ENCODE peak calls at places on chromosome 5, in seven cellular contexts. One of them, this sample, is unnamed.

GRCh38 chr5:112186401-112186990 is 232.6 kb downstream of the EPB41L4A start:
- DNase-seq in tibial nerve: no peak
- DNase-seq in fibroblast of lung: peak
- DNase-seq in ovary: no peak
- DNase-seq in AG04450: peak
- DNase-seq in sigmoid colon: no peak
- DNase-seq in lower lobe of right lung: no peak
- DNase-seq in this sample: no peak

GRCh38 chr5:1053391-1054017 is 44.9 kb downstream of the NKD2 start:
- DNase-seq in tibial nerve: no peak
- DNase-seq in fibroblast of lung: no peak
- DNase-seq in ovary: no peak
- DNase-seq in AG04450: no peak
- DNase-seq in sigmoid colon: peak
- DNase-seq in lower lobe of right lung: no peak
- DNase-seq in this sample: no peak

GRCh38 chr5:127042593-127042992 is 12.2 kb upstream of the MARCHF3 start:
- DNase-seq in tibial nerve: no peak
- DNase-seq in fibroblast of lung: peak
- DNase-seq in ovary: no peak
- DNase-seq in AG04450: no peak
- DNase-seq in sigmoid colon: no peak
- DNase-seq in lower lobe of right lung: no peak
- DNase-seq in this sample: no peak

GRCh38 chr5:34015120-34015807 is 7.4 kb upstream of the AMACR start:
- DNase-seq in tibial nerve: no peak
- DNase-seq in fibroblast of lung: no peak
- DNase-seq in ovary: no peak
- DNase-seq in AG04450: no peak
- DNase-seq in sigmoid colon: no peak
- DNase-seq in lower lobe of right lung: no peak
- DNase-seq in this sample: no peak

GRCh38 chr5:122849746-122850145 is 4.3 kb downstream of the SNX24 start:
- DNase-seq in tibial nerve: no peak
- DNase-seq in fibroblast of lung: peak
- DNase-seq in ovary: no peak
- DNase-seq in AG04450: no peak
- DNase-seq in sigmoid colon: no peak
- DNase-seq in lower lobe of right lung: no peak
- DNase-seq in this sample: no peak

GRCh38 chr5:60207031-60207430 is 313.5 kb upstream of the PDE4D start:
- DNase-seq in tibial nerve: no peak
- DNase-seq in fibroblast of lung: no peak
- DNase-seq in ovary: no peak
- DNase-seq in AG04450: no peak
- DNase-seq in sigmoid colon: no peak
- DNase-seq in lower lobe of right lung: no peak
- DNase-seq in this sample: no peak

GRCh38 chr5:173665326-173665725 is 48.9 kb upstream of the BOD1 start:
- DNase-seq in tibial nerve: no peak
- DNase-seq in fibroblast of lung: no peak
- DNase-seq in ovary: no peak
- DNase-seq in AG04450: no peak
- DNase-seq in sigmoid colon: no peak
- DNase-seq in lower lobe of right lung: no peak
- DNase-seq in this sample: no peak

GRCh38 chr5:1322036-1322903 is 22.6 kb downstream of the CLPTM1L start:
- DNase-seq in tibial nerve: no peak
- DNase-seq in fibroblast of lung: no peak
- DNase-seq in ovary: no peak
- DNase-seq in AG04450: no peak
- DNase-seq in sigmoid colon: peak
- DNase-seq in lower lobe of right lung: peak
- DNase-seq in this sample: peak

GRCh38 chr5:174446988-174447387 is 277.4 kb upstream of the MSX2 start:
- DNase-seq in tibial nerve: no peak
- DNase-seq in fibroblast of lung: no peak
- DNase-seq in ovary: no peak
- DNase-seq in AG04450: no peak
- DNase-seq in sigmoid colon: no peak
- DNase-seq in lower lobe of right lung: no peak
- DNase-seq in this sample: no peak

GRCh38 chr5:14967166-14967565 is 95.6 kb upstream of the ANKH start:
- DNase-seq in tibial nerve: no peak
- DNase-seq in fibroblast of lung: no peak
- DNase-seq in ovary: no peak
- DNase-seq in AG04450: no peak
- DNase-seq in sigmoid colon: no peak
- DNase-seq in lower lobe of right lung: no peak
- DNase-seq in this sample: no peak

GRCh38 chr5:148976569-148977321 is 86.1 kb downstream of the SH3TC2 start:
- DNase-seq in tibial nerve: no peak
- DNase-seq in fibroblast of lung: peak
- DNase-seq in ovary: no peak
- DNase-seq in AG04450: no peak
- DNase-seq in sigmoid colon: no peak
- DNase-seq in lower lobe of right lung: no peak
- DNase-seq in this sample: no peak

GRCh38 chr5:148904440-148904839 is 78.0 kb downstream of the ADRB2 start:
- DNase-seq in tibial nerve: no peak
- DNase-seq in fibroblast of lung: no peak
- DNase-seq in ovary: no peak
- DNase-seq in AG04450: no peak
- DNase-seq in sigmoid colon: peak
- DNase-seq in lower lobe of right lung: no peak
- DNase-seq in this sample: no peak

GRCh38 chr5:72436796-72437471 is 70.3 kb downstream of the ZNF366 start:
- DNase-seq in tibial nerve: no peak
- DNase-seq in fibroblast of lung: peak
- DNase-seq in ovary: no peak
- DNase-seq in AG04450: no peak
- DNase-seq in sigmoid colon: no peak
- DNase-seq in lower lobe of right lung: no peak
- DNase-seq in this sample: no peak

GRCh38 chr5:75847561-75848021 is 130.4 kb upstream of the POC5 start:
- DNase-seq in tibial nerve: no peak
- DNase-seq in fibroblast of lung: no peak
- DNase-seq in ovary: no peak
- DNase-seq in AG04450: no peak
- DNase-seq in sigmoid colon: no peak
- DNase-seq in lower lobe of right lung: no peak
- DNase-seq in this sample: no peak

GRCh38 chr5:35202319-35203111 is 27.8 kb downstream of the PRLR start:
- DNase-seq in tibial nerve: peak
- DNase-seq in fibroblast of lung: peak
- DNase-seq in ovary: no peak
- DNase-seq in AG04450: no peak
- DNase-seq in sigmoid colon: no peak
- DNase-seq in lower lobe of right lung: peak
- DNase-seq in this sample: no peak
- TF ChIP-seq CTCF in tibial nerve: peak
- TF ChIP-seq CTCF in fibroblast of lung: peak
- TF ChIP-seq CTCF in ovary: no peak
- TF ChIP-seq CTCF in AG04450: peak
- TF ChIP-seq CTCF in sigmoid colon: peak
- TF ChIP-seq CTCF in lower lobe of right lung: peak
- TF ChIP-seq CTCF in this sample: peak

GRCh38 chr5:151058891-151059611 is 21.8 kb downstream of the TNIP1 start:
- DNase-seq in tibial nerve: no peak
- DNase-seq in fibroblast of lung: no peak
- DNase-seq in ovary: no peak
- DNase-seq in AG04450: no peak
- DNase-seq in sigmoid colon: no peak
- DNase-seq in lower lobe of right lung: no peak
- DNase-seq in this sample: no peak

GRCh38 chr5:151055336-151055735 is 25.5 kb downstream of the TNIP1 start:
- DNase-seq in tibial nerve: no peak
- DNase-seq in fibroblast of lung: no peak
- DNase-seq in ovary: no peak
- DNase-seq in AG04450: no peak
- DNase-seq in sigmoid colon: no peak
- DNase-seq in lower lobe of right lung: no peak
- DNase-seq in this sample: no peak

GRCh38 chr5:151056367-151057306 is 24.2 kb downstream of the TNIP1 start:
- DNase-seq in tibial nerve: no peak
- DNase-seq in fibroblast of lung: no peak
- DNase-seq in ovary: no peak
- DNase-seq in AG04450: no peak
- DNase-seq in sigmoid colon: no peak
- DNase-seq in lower lobe of right lung: no peak
- DNase-seq in this sample: no peak

GRCh38 chr5:151060742-151061141 is 20.1 kb downstream of the TNIP1 start:
- DNase-seq in tibial nerve: no peak
- DNase-seq in fibroblast of lung: no peak
- DNase-seq in ovary: no peak
- DNase-seq in AG04450: no peak
- DNase-seq in sigmoid colon: no peak
- DNase-seq in lower lobe of right lung: no peak
- DNase-seq in this sample: no peak

DNA sequence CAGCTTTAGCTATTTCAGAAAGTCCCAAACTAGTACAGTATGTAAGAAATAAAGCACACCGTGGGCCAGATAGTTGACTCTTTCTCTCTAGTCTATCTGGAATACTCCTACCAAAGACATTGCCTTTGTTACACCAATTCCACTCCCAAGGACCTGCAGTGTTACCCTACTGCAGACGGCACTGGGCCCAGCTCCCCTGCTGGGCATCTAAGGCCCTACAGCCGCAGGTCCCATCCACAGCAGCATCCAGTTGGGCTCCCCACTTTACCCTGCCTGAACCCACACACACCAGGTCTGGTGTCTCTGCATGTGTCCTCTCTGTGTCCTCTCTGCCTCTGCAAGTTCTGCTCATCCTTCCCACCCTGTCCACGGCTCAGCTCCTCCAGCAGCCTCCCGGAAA is 22.5 kb downstream of the TNIP1 start:
- DNase-seq in tibial nerve: no peak
- DNase-seq in fibroblast of lung: no peak
- DNase-seq in ovary: no peak
- DNase-seq in AG04450: no peak
- DNase-seq in sigmoid colon: no peak
- DNase-seq in lower lobe of right lung: no peak
- DNase-seq in this sample: no peak
- TF ChIP-seq CTCF in tibial nerve: no peak
- TF ChIP-seq CTCF in fibroblast of lung: no peak
- TF ChIP-seq CTCF in ovary: no peak
- TF ChIP-seq CTCF in AG04450: peak
- TF ChIP-seq CTCF in sigmoid colon: no peak
- TF ChIP-seq CTCF in lower lobe of right lung: no peak
- TF ChIP-seq CTCF in this sample: peak

GRCh38 chr5:154968953-154969352 is 28.1 kb downstream of the MRPL22 start:
- DNase-seq in tibial nerve: no peak
- DNase-seq in fibroblast of lung: no peak
- DNase-seq in ovary: no peak
- DNase-seq in AG04450: no peak
- DNase-seq in sigmoid colon: no peak
- DNase-seq in lower lobe of right lung: no peak
- DNase-seq in this sample: no peak

GRCh38 chr5:154977409-154977808 is 36.1 kb upstream of the KIF4B start:
- DNase-seq in tibial nerve: no peak
- DNase-seq in fibroblast of lung: peak
- DNase-seq in ovary: no peak
- DNase-seq in AG04450: no peak
- DNase-seq in sigmoid colon: no peak
- DNase-seq in lower lobe of right lung: no peak
- DNase-seq in this sample: no peak

GRCh38 chr5:154971501-154971900 is 30.6 kb downstream of the MRPL22 start:
- DNase-seq in tibial nerve: no peak
- DNase-seq in fibroblast of lung: peak
- DNase-seq in ovary: no peak
- DNase-seq in AG04450: no peak
- DNase-seq in sigmoid colon: no peak
- DNase-seq in lower lobe of right lung: no peak
- DNase-seq in this sample: no peak

GRCh38 chr5:154970759-154971158 is 29.9 kb downstream of the MRPL22 start:
- DNase-seq in tibial nerve: no peak
- DNase-seq in fibroblast of lung: peak
- DNase-seq in ovary: no peak
- DNase-seq in AG04450: no peak
- DNase-seq in sigmoid colon: no peak
- DNase-seq in lower lobe of right lung: no peak
- DNase-seq in this sample: no peak

DNA sequence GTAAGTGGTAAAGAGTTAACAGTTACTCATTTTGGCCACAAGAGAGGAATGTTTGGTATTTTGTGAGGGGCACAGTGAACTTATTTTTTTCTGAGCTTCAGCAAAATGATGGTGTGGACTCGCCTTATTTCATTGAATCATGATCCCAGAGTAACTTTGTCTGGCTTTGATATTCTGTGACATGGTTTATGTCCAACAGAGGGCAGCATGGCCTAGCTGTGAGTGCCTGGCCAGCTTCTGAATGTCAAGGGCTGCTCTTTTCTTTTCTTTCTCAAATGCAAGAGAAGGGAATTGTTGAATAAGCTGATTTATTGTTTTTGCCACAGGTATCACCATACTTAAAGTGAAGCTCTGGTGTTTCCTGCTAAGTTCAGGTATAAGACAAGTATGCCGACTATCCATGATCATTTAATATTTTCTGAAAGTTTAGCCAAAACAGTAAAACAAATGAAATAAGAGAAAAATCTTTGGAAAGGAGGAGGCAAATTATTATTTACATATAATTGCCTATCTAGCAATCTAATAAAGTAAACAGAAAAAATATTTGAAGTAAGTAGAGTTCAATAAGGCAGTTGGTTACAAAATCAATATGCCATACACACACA is 31.7 kb downstream of the MRPL22 start:
- DNase-seq in tibial nerve: no peak
- DNase-seq in fibroblast of lung: peak
- DNase-seq in ovary: no peak
- DNase-seq in AG04450: no peak
- DNase-seq in sigmoid colon: no peak
- DNase-seq in lower lobe of right lung: no peak
- DNase-seq in this sample: no peak
- TF ChIP-seq CTCF in tibial nerve: peak
- TF ChIP-seq CTCF in fibroblast of lung: peak
- TF ChIP-seq CTCF in ovary: peak
- TF ChIP-seq CTCF in AG04450: peak
- TF ChIP-seq CTCF in sigmoid colon: peak
- TF ChIP-seq CTCF in lower lobe of right lung: peak
- TF ChIP-seq CTCF in this sample: peak

GRCh38 chr5:41636605-41637004 is 126.2 kb upstream of the PLCXD3 start:
- DNase-seq in tibial nerve: no peak
- DNase-seq in fibroblast of lung: peak
- DNase-seq in ovary: no peak
- DNase-seq in AG04450: no peak
- DNase-seq in sigmoid colon: no peak
- DNase-seq in lower lobe of right lung: no peak
- DNase-seq in this sample: no peak

GRCh38 chr5:41638685-41639084 is 128.3 kb upstream of the PLCXD3 start:
- DNase-seq in tibial nerve: no peak
- DNase-seq in fibroblast of lung: no peak
- DNase-seq in ovary: no peak
- DNase-seq in AG04450: no peak
- DNase-seq in sigmoid colon: no peak
- DNase-seq in lower lobe of right lung: no peak
- DNase-seq in this sample: no peak

GRCh38 chr5:41637424-41637823 is 127.0 kb upstream of the PLCXD3 start:
- DNase-seq in tibial nerve: no peak
- DNase-seq in fibroblast of lung: peak
- DNase-seq in ovary: no peak
- DNase-seq in AG04450: no peak
- DNase-seq in sigmoid colon: no peak
- DNase-seq in lower lobe of right lung: no peak
- DNase-seq in this sample: no peak

GRCh38 chr5:41641621-41642020 is 131.2 kb upstream of the PLCXD3 start:
- DNase-seq in tibial nerve: no peak
- DNase-seq in fibroblast of lung: peak
- DNase-seq in ovary: no peak
- DNase-seq in AG04450: no peak
- DNase-seq in sigmoid colon: no peak
- DNase-seq in lower lobe of right lung: no peak
- DNase-seq in this sample: no peak

GRCh38 chr5:41637869-41638268 is 127.5 kb upstream of the PLCXD3 start:
- DNase-seq in tibial nerve: no peak
- DNase-seq in fibroblast of lung: no peak
- DNase-seq in ovary: no peak
- DNase-seq in AG04450: no peak
- DNase-seq in sigmoid colon: no peak
- DNase-seq in lower lobe of right lung: no peak
- DNase-seq in this sample: no peak
- TF ChIP-seq CTCF in tibial nerve: no peak
- TF ChIP-seq CTCF in fibroblast of lung: no peak
- TF ChIP-seq CTCF in ovary: no peak
- TF ChIP-seq CTCF in AG04450: peak
- TF ChIP-seq CTCF in sigmoid colon: no peak
- TF ChIP-seq CTCF in lower lobe of right lung: no peak
- TF ChIP-seq CTCF in this sample: peak